ENCODE peak calls at places on chromosome 2, in five cellular contexts. One of them, this sample, is unnamed.

GRCh38 chr2:64737547-64737946 is 83.8 kb upstream of the SERTAD2 start:
- DNase-seq in tibial nerve: no peak
- DNase-seq in HepG2: no peak
- DNase-seq in K562: no peak
- DNase-seq in ovary: no peak
- DNase-seq in this sample: no peak

GRCh38 chr2:71925268-71926097 is 222.2 kb downstream of the CYP26B1 start:
- DNase-seq in HepG2: no peak
- DNase-seq in ovary: no peak
- DNase-seq in K562: no peak
- DNase-seq in tibial nerve: no peak
- DNase-seq in this sample: no peak

GRCh38 chr2:64658269-64658668 is 4.6 kb upstream of the SERTAD2 start:
- DNase-seq in tibial nerve: no peak
- DNase-seq in HepG2: no peak
- DNase-seq in K562: no peak
- DNase-seq in ovary: no peak
- DNase-seq in this sample: peak

GRCh38 chr2:201114846-201115245 is 1.1 kb upstream of the CFLAR start:
- DNase-seq in HepG2: no peak
- DNase-seq in tibial nerve: no peak
- DNase-seq in ovary: no peak
- DNase-seq in K562: no peak
- DNase-seq in this sample: no peak

GRCh38 chr2:96907405-96908041 is 37.6 kb upstream of the SEMA4C start:
- DNase-seq in ovary: peak
- DNase-seq in HepG2: no peak
- DNase-seq in K562: no peak
- DNase-seq in tibial nerve: peak
- DNase-seq in this sample: no peak

GRCh38 chr2:62140785-62141740 is 54.9 kb upstream of the B3GNT2 start:
- DNase-seq in tibial nerve: no peak
- DNase-seq in ovary: no peak
- DNase-seq in HepG2: no peak
- DNase-seq in K562: no peak
- DNase-seq in this sample: no peak

GRCh38 chr2:191225126-191225525 is 20.1 kb upstream of the MYO1B start:
- DNase-seq in K562: no peak
- DNase-seq in tibial nerve: no peak
- DNase-seq in HepG2: no peak
- DNase-seq in ovary: no peak
- DNase-seq in this sample: no peak

GRCh38 chr2:16625201-16625729 is 40.4 kb downstream of the CYRIA start:
- DNase-seq in K562: no peak
- DNase-seq in tibial nerve: peak
- DNase-seq in ovary: peak
- DNase-seq in HepG2: no peak
- DNase-seq in this sample: peak

GRCh38 chr2:29293830-29294438 is 178.7 kb downstream of the CLIP4 start:
- DNase-seq in ovary: no peak
- DNase-seq in tibial nerve: peak
- DNase-seq in HepG2: peak
- DNase-seq in K562: peak
- DNase-seq in this sample: no peak

GRCh38 chr2:102585704-102586404 is 33.5 kb upstream of the SLC9A2 start:
- DNase-seq in tibial nerve: no peak
- DNase-seq in ovary: no peak
- DNase-seq in K562: no peak
- DNase-seq in HepG2: no peak
- DNase-seq in this sample: no peak

GRCh38 chr2:121211251-121211650 is 73.8 kb downstream of the TFCP2L1 start:
- DNase-seq in HepG2: no peak
- DNase-seq in tibial nerve: no peak
- DNase-seq in K562: no peak
- DNase-seq in ovary: no peak
- DNase-seq in this sample: peak

GRCh38 chr2:172513935-172514586 is 41.8 kb upstream of the PDK1 start:
- DNase-seq in tibial nerve: no peak
- DNase-seq in ovary: no peak
- DNase-seq in HepG2: no peak
- DNase-seq in K562: no peak
- DNase-seq in this sample: peak

GRCh38 chr2:188207554-188207953 is 84.1 kb upstream of the GULP1 start:
- DNase-seq in tibial nerve: no peak
- DNase-seq in K562: no peak
- DNase-seq in ovary: no peak
- DNase-seq in HepG2: no peak
- DNase-seq in this sample: no peak

GRCh38 chr2:144511945-144512344 is 8.0 kb downstream of the ZEB2 start:
- DNase-seq in K562: no peak
- DNase-seq in tibial nerve: no peak
- DNase-seq in ovary: no peak
- DNase-seq in HepG2: no peak
- DNase-seq in this sample: no peak

GRCh38 chr2:27907547-27907946 is 17.0 kb downstream of the BABAM2 start:
- DNase-seq in K562: no peak
- DNase-seq in ovary: no peak
- DNase-seq in HepG2: no peak
- DNase-seq in tibial nerve: no peak
- DNase-seq in this sample: no peak

GRCh38 chr2:174729797-174730529 is 34.3 kb downstream of the CHRNA1 start:
- DNase-seq in K562: no peak
- DNase-seq in ovary: no peak
- DNase-seq in tibial nerve: no peak
- DNase-seq in HepG2: no peak
- DNase-seq in this sample: no peak

GRCh38 chr2:136117391-136117841 is 533 bp downstream of the CXCR4 start:
- DNase-seq in K562: peak
- DNase-seq in ovary: no peak
- DNase-seq in HepG2: no peak
- DNase-seq in tibial nerve: no peak
- DNase-seq in this sample: peak

GRCh38 chr2:224151161-224151560 is 112.1 kb upstream of the SERPINE2 start:
- DNase-seq in tibial nerve: no peak
- DNase-seq in ovary: no peak
- DNase-seq in K562: no peak
- DNase-seq in HepG2: peak
- DNase-seq in this sample: no peak

GRCh38 chr2:111139637-111140317 is 19.1 kb downstream of the BCL2L11 start:
- DNase-seq in K562: no peak
- DNase-seq in tibial nerve: no peak
- DNase-seq in ovary: no peak
- DNase-seq in HepG2: no peak
- DNase-seq in this sample: no peak

GRCh38 chr2:4278392-4278791 is 575.0 kb downstream of the DCDC2C start:
- DNase-seq in HepG2: no peak
- DNase-seq in tibial nerve: no peak
- DNase-seq in ovary: no peak
- DNase-seq in K562: no peak
- DNase-seq in this sample: no peak

GRCh38 chr2:122652670-122653069 is 897.2 kb downstream of the TSN start:
- DNase-seq in K562: no peak
- DNase-seq in tibial nerve: no peak
- DNase-seq in ovary: no peak
- DNase-seq in HepG2: no peak
- DNase-seq in this sample: no peak

GRCh38 chr2:114384441-114384840 is 58.0 kb upstream of the DPP10 start:
- DNase-seq in HepG2: no peak
- DNase-seq in tibial nerve: no peak
- DNase-seq in ovary: no peak
- DNase-seq in K562: no peak
- DNase-seq in this sample: no peak

GRCh38 chr2:28617502-28618184 is 121.8 kb downstream of the PLB1 start:
- DNase-seq in K562: no peak
- DNase-seq in ovary: no peak
- DNase-seq in tibial nerve: no peak
- DNase-seq in HepG2: no peak
- DNase-seq in this sample: peak

GRCh38 chr2:188570365-188570764 is 278.7 kb downstream of the GULP1 start:
- DNase-seq in HepG2: no peak
- DNase-seq in ovary: no peak
- DNase-seq in tibial nerve: no peak
- DNase-seq in K562: no peak
- DNase-seq in this sample: no peak

GRCh38 chr2:61597300-61598289 is 59.4 kb upstream of the XPO1 start:
- DNase-seq in HepG2: no peak
- DNase-seq in tibial nerve: no peak
- DNase-seq in K562: no peak
- DNase-seq in ovary: no peak
- DNase-seq in this sample: no peak

GRCh38 chr2:157184161-157184910 is 73.2 kb upstream of the GALNT5 start:
- DNase-seq in K562: no peak
- DNase-seq in ovary: no peak
- DNase-seq in tibial nerve: no peak
- DNase-seq in HepG2: no peak
- DNase-seq in this sample: no peak

GRCh38 chr2:74887445-74887951 is 53.6 kb downstream of the HK2 start:
- DNase-seq in K562: no peak
- DNase-seq in tibial nerve: no peak
- DNase-seq in HepG2: no peak
- DNase-seq in ovary: no peak
- DNase-seq in this sample: no peak

GRCh38 chr2:237886702-237887481 is 27.5 kb downstream of the RAMP1 start:
- DNase-seq in HepG2: no peak
- DNase-seq in K562: no peak
- DNase-seq in tibial nerve: peak
- DNase-seq in ovary: peak
- DNase-seq in this sample: peak

GRCh38 chr2:100291152-100291970 is 30.9 kb downstream of the LONRF2 start:
- DNase-seq in ovary: peak
- DNase-seq in tibial nerve: no peak
- DNase-seq in K562: peak
- DNase-seq in HepG2: peak
- DNase-seq in this sample: no peak

GRCh38 chr2:103809946-103810345 is 1044.0 kb upstream of the POU3F3 start:
- DNase-seq in ovary: no peak
- DNase-seq in HepG2: no peak
- DNase-seq in tibial nerve: no peak
- DNase-seq in K562: no peak
- DNase-seq in this sample: no peak

GRCh38 chr2:201280191-201281040 is 20.1 kb downstream of the CASP8 start:
- DNase-seq in K562: no peak
- DNase-seq in tibial nerve: no peak
- DNase-seq in ovary: no peak
- DNase-seq in HepG2: no peak
- DNase-seq in this sample: no peak

GRCh38 chr2:152369176-152369860 is 34.3 kb downstream of the FMNL2 start:
- DNase-seq in ovary: no peak
- DNase-seq in K562: no peak
- DNase-seq in HepG2: peak
- DNase-seq in tibial nerve: no peak
- DNase-seq in this sample: no peak

GRCh38 chr2:101341421-101341820 is 32.9 kb upstream of the RNF149 start:
- DNase-seq in ovary: no peak
- DNase-seq in tibial nerve: no peak
- DNase-seq in HepG2: no peak
- DNase-seq in K562: peak
- DNase-seq in this sample: no peak

GRCh38 chr2:2668681-2669265 is 337.7 kb upstream of the MYT1L start:
- DNase-seq in tibial nerve: no peak
- DNase-seq in K562: no peak
- DNase-seq in HepG2: no peak
- DNase-seq in ovary: no peak
- DNase-seq in this sample: no peak

GRCh38 chr2:117470311-117471095 is 344.0 kb upstream of the DDX18 start:
- DNase-seq in HepG2: peak
- DNase-seq in K562: peak
- DNase-seq in ovary: no peak
- DNase-seq in tibial nerve: no peak
- DNase-seq in this sample: no peak
- TF ChIP-seq CTCF in HepG2: peak
- TF ChIP-seq CTCF in K562: peak
- TF ChIP-seq CTCF in ovary: no peak
- TF ChIP-seq CTCF in tibial nerve: peak
- TF ChIP-seq CTCF in this sample: peak

GRCh38 chr2:8836979-8837794 is at the start of gene KIDINS220:
- DNase-seq in HepG2: peak
- DNase-seq in ovary: peak
- DNase-seq in tibial nerve: peak
- DNase-seq in K562: peak
- DNase-seq in this sample: peak
- TF ChIP-seq POLR2A in HepG2: peak
- TF ChIP-seq POLR2A in ovary: peak
- TF ChIP-seq POLR2A in tibial nerve: peak
- TF ChIP-seq POLR2A in K562: peak
- TF ChIP-seq POLR2A in this sample: no peak

DNA sequence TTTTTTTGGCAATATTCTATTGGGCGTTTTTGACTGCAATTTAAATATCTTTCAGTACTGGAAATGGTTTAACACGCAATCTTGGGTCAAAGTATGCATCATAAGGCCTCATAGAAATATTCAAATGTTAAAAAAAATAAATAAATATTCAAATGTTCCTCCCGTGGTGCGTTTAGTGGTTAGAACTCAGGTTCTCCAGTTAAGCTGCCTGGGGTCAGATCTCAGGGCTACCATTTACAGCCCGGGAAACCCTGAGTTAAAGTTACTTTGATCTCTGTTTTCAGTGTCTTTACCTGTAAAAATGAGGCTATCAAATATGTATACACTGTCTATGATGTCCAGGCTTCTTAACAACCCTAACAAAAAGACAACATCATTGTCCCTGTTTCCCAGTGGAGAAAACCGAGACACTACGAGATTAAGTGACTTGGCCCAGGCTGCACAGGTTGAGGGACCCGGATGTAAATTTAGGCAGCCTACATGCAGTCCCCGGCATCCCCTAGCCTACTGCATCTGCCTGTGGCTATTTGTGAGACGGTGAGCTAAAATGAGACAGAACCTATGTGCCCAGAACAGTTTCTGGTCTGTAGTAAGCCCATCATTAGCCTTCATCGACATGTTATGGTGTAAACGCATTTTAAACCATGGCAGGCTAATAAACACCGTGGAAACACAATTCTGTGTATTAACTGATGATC is 1.7 kb downstream of the FHL2 start:
- DNase-seq in HepG2: no peak
- DNase-seq in K562: peak
- DNase-seq in ovary: no peak
- DNase-seq in tibial nerve: no peak
- DNase-seq in this sample: no peak
- H3K27ac ChIP-seq in HepG2: peak
- H3K27ac ChIP-seq in K562: peak
- H3K27ac ChIP-seq in ovary: peak
- H3K27ac ChIP-seq in tibial nerve: peak
- H3K27ac ChIP-seq in this sample: no peak

GRCh38 chr2:119660343-119660658 is 18.7 kb upstream of the TMEM177 start:
- DNase-seq in HepG2: no peak
- DNase-seq in K562: no peak
- DNase-seq in ovary: no peak
- DNase-seq in tibial nerve: no peak
- DNase-seq in this sample: no peak
- TF ChIP-seq CTCF in HepG2: no peak
- TF ChIP-seq CTCF in K562: no peak
- TF ChIP-seq CTCF in ovary: no peak
- TF ChIP-seq CTCF in tibial nerve: no peak
- TF ChIP-seq CTCF in this sample: no peak

This sample was measured in spleen.